ENCODE peak calls at places on chromosomes 2 and 18, in six cellular contexts. E is NCI-H2107; W is activated T-helper 1 cell treated with anti-CD3 and anti-CD28 coated beads, Interleukin-2, amount 50 U/mL, for 16 hours; C is central memory CD4-positive, alpha-beta T cell; R is B cell; K is activated CD8-positive, alpha-beta memory T cell treated with anti-CD3 and anti-CD28 coated beads, Interleukin-2, amount 10 ng/mL, durations not matched to agents 7 days and 5 days. X is an unnamed sample.

GRCh38 chr2:219123356-219124143 is 37.1 kb downstream of the NHEJ1 start:
- DNase-seq in E (no peak), W (no peak), C (no peak), R (no peak), K (no peak), X (no peak)

GRCh38 chr2:219017166-219017931 is 24.0 kb downstream of the CFAP65 start:
- DNase-seq in E (no peak), W (no peak), C (no peak), R (no peak), K (no peak), X (no peak)

GRCh38 chr2:104849618-104850097 is 4.3 kb upstream of the POU3F3 start:
- DNase-seq in E (no peak), W (no peak), C (no peak), R (peak), K (peak), X (peak)

GRCh38 chr2:163592954-163593622 is 142.7 kb downstream of the FIGN start:
- DNase-seq in E (no peak), W (no peak), C (no peak), R (no peak), K (no peak), X (no peak)

GRCh38 chr2:195543063-195543462 is 114.0 kb upstream of the SLC39A10 start:
- DNase-seq in E (no peak), W (no peak), C (no peak), R (no peak), K (peak), X (no peak)

GRCh38 chr18:55252946-55253345 is 293.7 kb upstream of the CCDC68 start:
- DNase-seq in E (no peak), W (no peak), C (no peak), R (no peak), K (no peak), X (no peak)

GRCh38 chr2:27857417-27858172 is 32.6 kb downstream of the RBKS start:
- DNase-seq in E (no peak), W (no peak), C (no peak), R (no peak), K (peak), X (no peak)

GRCh38 chr2:113755690-113756063 is 765 bp downstream of the SLC35F5 start:
- DNase-seq in E (no peak), W (no peak), C (no peak), R (no peak), K (peak), X (no peak)

GRCh38 chr2:219469186-219469724 is 29.4 kb upstream of the GMPPA start:
- DNase-seq in E (no peak), W (no peak), C (no peak), R (no peak), K (no peak), X (no peak)

GRCh38 chr2:96111257-96111640 is 5.1 kb downstream of the ADRA2B start:
- DNase-seq in E (no peak), W (no peak), C (no peak), R (no peak), K (no peak), X (no peak)

GRCh38 chr2:80545420-80546192 is 241.1 kb upstream of the LRRTM1 start:
- DNase-seq in E (no peak), W (no peak), C (no peak), R (no peak), K (no peak), X (no peak)

GRCh38 chr18:7735606-7736175 is 168.6 kb downstream of the PTPRM start:
- DNase-seq in E (no peak), W (no peak), C (no peak), R (no peak), K (no peak), X (no peak)

GRCh38 chr2:72920317-72921087 is 3.2 kb downstream of the EMX1 start:
- DNase-seq in E (no peak), W (no peak), C (no peak), R (peak), K (peak), X (peak)

GRCh38 chr18:50866765-50867164 is 12.2 kb upstream of the ME2 start:
- DNase-seq in E (peak), W (no peak), C (no peak), R (no peak), K (no peak), X (peak)

GRCh38 chr2:235191486-235191885 is 239.7 kb downstream of the SH3BP4 start:
- DNase-seq in E (no peak), W (no peak), C (no peak), R (no peak), K (no peak), X (no peak)

GRCh38 chr2:217085543-217085942 is 225.7 kb upstream of the TNP1 start:
- DNase-seq in E (no peak), W (no peak), C (no peak), R (no peak), K (no peak), X (no peak)

GRCh38 chr18:13868501-13869271 is 44.7 kb downstream of the MC5R start:
- DNase-seq in E (no peak), W (no peak), C (no peak), R (no peak), K (no peak), X (no peak)

GRCh38 chr2:168346725-168347477 is 99.5 kb upstream of the STK39 start:
- DNase-seq in E (peak), W (peak), C (peak), R (peak), K (peak), X (peak)

GRCh38 chr18:25284861-25285574 is 66.9 kb downstream of the ZNF521 start:
- DNase-seq in E (no peak), W (no peak), C (no peak), R (no peak), K (no peak), X (no peak)

GRCh38 chr2:165852394-165852793 is 58.3 kb upstream of the GALNT3 start:
- DNase-seq in E (no peak), W (no peak), C (no peak), R (no peak), K (no peak), X (no peak)

GRCh38 chr2:171793691-171794678 is 100.1 kb downstream of the SLC25A12 start:
- DNase-seq in E (no peak), W (no peak), C (no peak), R (no peak), K (no peak), X (peak)

GRCh38 chr2:190717764-190718651 is 69.1 kb downstream of the NAB1 start:
- DNase-seq in E (peak), W (no peak), C (no peak), R (no peak), K (no peak), X (no peak)

GRCh38 chr18:77162580-77162979 is 30.0 kb upstream of the MBP start:
- DNase-seq in E (no peak), W (no peak), C (no peak), R (no peak), K (no peak), X (no peak)

GRCh38 chr2:37215255-37215654 is 16.1 kb downstream of the CEBPZ start:
- DNase-seq in E (no peak), W (no peak), C (no peak), R (no peak), K (no peak), X (no peak)

GRCh38 chr18:24731981-24732380 is 271.5 kb downstream of the HRH4 start:
- DNase-seq in E (no peak), W (no peak), C (no peak), R (no peak), K (no peak), X (no peak)

X was measured in GM10248.